ENCODE peak calls at places on chromosomes 6 and 20, in seven cellular contexts. F is A549, Y is endothelial cell of umbilical vein, I is HCT116, U is HepG2, K is SK-N-SH, R is GM12878. E is an unnamed sample.

GRCh38 chr6:116215414-116215813 is 38.5 kb downstream of the TSPYL4 start:
- DNase-seq in F (no peak), Y (no peak), I (no peak), U (no peak), K (no peak), R (no peak), E (peak)

GRCh38 chr20:54172856-54173652 is 732 bp downstream of the CYP24A1 start:
- DNase-seq in F (no peak), Y (no peak), I (no peak), U (no peak), K (peak), R (no peak), E (no peak)

GRCh38 chr6:61682562-61682961 is 603.5 kb downstream of the KHDRBS2 start:
- DNase-seq in F (no peak), Y (no peak), I (no peak), U (no peak), K (no peak), R (no peak), E (no peak)

GRCh38 chr6:130961148-130961547 is 101.9 kb downstream of the EPB41L2 start:
- DNase-seq in F (no peak), Y (no peak), I (no peak), U (no peak), K (no peak), R (peak), E (no peak)

GRCh38 chr6:149128489-149129145 is 188.9 kb upstream of the TAB2 start:
- DNase-seq in F (no peak), Y (peak), I (no peak), U (no peak), K (no peak), R (no peak), E (no peak)

GRCh38 chr6:133184798-133185380 is 56.3 kb upstream of the EYA4 start:
- DNase-seq in F (peak), Y (peak), I (no peak), U (no peak), K (no peak), R (no peak), E (peak)

GRCh38 chr20:44057698-44058675 is 129.0 kb downstream of the JPH2 start:
- DNase-seq in F (no peak), Y (no peak), I (no peak), U (no peak), K (no peak), R (no peak), E (no peak)

GRCh38 chr6:99185525-99185924 is 163.9 kb downstream of the FAXC start:
- DNase-seq in F (no peak), Y (no peak), I (no peak), U (no peak), K (no peak), R (no peak), E (no peak)

GRCh38 chr20:62282877-62283503 is 19.8 kb upstream of the ADRM1 start:
- DNase-seq in F (no peak), Y (no peak), I (no peak), U (no peak), K (no peak), R (no peak), E (no peak)

GRCh38 chr6:153090241-153090930 is 40.7 kb downstream of the RGS17 start:
- DNase-seq in F (no peak), Y (peak), I (peak), U (no peak), K (no peak), R (no peak), E (no peak)

GRCh38 chr20:37518606-37519507 is 2.2 kb upstream of the NNAT start:
- DNase-seq in F (no peak), Y (peak), I (no peak), U (no peak), K (no peak), R (no peak), E (no peak)

GRCh38 chr20:25600632-25601031 is 15.3 kb upstream of the NINL start:
- DNase-seq in F (no peak), Y (no peak), I (no peak), U (peak), K (no peak), R (no peak), E (no peak)

GRCh38 chr6:57040011-57040410 is 6.5 kb upstream of the KIAA1586 start:
- DNase-seq in F (peak), Y (no peak), I (peak), U (no peak), K (peak), R (no peak), E (peak)

GRCh38 chr6:2124260-2124709 is 121.1 kb downstream of the GMDS start:
- DNase-seq in F (no peak), Y (peak), I (no peak), U (no peak), K (no peak), R (no peak), E (no peak)

GRCh38 chr20:7855545-7855944 is 84.7 kb downstream of the HAO1 start:
- DNase-seq in F (no peak), Y (no peak), I (no peak), U (no peak), K (no peak), R (no peak), E (no peak)

GRCh38 chr20:58145506-58146080 is 82.9 kb downstream of the ANKRD60 start:
- DNase-seq in F (no peak), Y (no peak), I (no peak), U (no peak), K (no peak), R (no peak), E (no peak)

GRCh38 chr20:63974402-63975200 is 4.8 kb downstream of the SAMD10 start:
- DNase-seq in F (no peak), Y (no peak), I (no peak), U (no peak), K (peak), R (no peak), E (no peak)

GRCh38 chr20:63972312-63973159 is 2.8 kb upstream of the ZNF512B start:
- DNase-seq in F (no peak), Y (peak), I (no peak), U (peak), K (peak), R (no peak), E (no peak)

GRCh38 chr20:63973160-63973479 is 3.4 kb upstream of the ZNF512B start:
- DNase-seq in F (no peak), Y (no peak), I (no peak), U (no peak), K (no peak), R (no peak), E (no peak)

GRCh38 chr20:63970714-63971431 is 1.1 kb upstream of the ZNF512B start:
- DNase-seq in F (no peak), Y (no peak), I (no peak), U (no peak), K (no peak), R (no peak), E (no peak)

GRCh38 chr20:63973636-63974401 is 4.1 kb upstream of the ZNF512B start:
- DNase-seq in F (peak), Y (peak), I (peak), U (peak), K (peak), R (no peak), E (peak)
- TF ChIP-seq MAX in F (peak), Y (peak), I (no peak), U (peak), K (peak), R (no peak), E (peak)

DNA sequence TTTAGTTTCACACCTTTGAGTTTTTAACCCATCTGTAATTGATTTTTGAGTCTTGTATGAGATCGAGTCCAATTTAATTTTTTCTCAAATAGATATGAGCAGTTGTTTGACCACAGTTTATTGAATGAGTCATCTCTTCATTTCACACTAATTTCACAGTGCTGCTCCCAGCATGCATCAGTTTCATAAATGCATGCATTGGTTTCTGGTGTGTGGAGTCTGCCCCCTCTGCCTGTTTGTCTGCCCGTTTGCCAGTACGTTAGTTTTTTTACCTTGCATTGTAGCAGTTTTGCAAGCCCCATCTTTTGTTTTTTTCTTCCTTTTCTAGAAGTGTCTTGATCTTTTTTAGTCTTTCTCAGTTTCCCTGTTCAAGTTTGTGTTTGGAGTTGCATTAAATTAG is 11.9 kb downstream of the SLX4IP start:
- DNase-seq in F (peak), Y (peak), I (peak), U (peak), K (peak), R (peak), E (peak)
- H3K4me3 ChIP-seq in F (no peak), Y (no peak), I (peak), U (no peak), K (peak), R (peak), E (peak)

DNA sequence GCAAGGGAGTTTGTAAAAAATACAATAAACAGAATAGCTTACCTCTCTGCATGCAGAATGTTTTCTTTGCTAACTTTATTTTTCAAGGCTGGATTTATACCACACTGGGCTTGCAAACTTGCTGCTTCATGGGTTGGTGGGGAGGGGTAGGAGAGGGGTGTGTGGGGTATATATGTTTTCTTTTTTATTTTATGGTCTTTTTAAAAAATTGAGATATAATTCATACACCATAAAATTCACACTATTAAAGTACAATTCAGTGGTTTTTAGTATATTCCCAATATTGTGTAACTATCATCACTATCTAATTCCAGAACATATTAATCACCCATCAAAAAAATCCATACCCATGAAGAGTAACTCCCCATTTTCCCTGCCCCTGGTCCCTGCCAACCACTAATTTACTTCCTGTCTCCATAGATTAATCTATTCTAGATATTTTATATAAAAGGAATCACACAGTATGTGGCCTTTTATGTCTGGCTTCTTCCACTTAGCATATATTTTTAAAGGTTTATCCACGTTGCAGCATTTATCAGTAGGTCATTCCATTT is 14.3 kb upstream of the TRPC4AP start:
- DNase-seq in F (no peak), Y (no peak), I (no peak), U (no peak), K (no peak), R (no peak), E (no peak)
- TF ChIP-seq MAX in F (no peak), Y (no peak), I (no peak), U (no peak), K (no peak), R (no peak), E (no peak)

DNA sequence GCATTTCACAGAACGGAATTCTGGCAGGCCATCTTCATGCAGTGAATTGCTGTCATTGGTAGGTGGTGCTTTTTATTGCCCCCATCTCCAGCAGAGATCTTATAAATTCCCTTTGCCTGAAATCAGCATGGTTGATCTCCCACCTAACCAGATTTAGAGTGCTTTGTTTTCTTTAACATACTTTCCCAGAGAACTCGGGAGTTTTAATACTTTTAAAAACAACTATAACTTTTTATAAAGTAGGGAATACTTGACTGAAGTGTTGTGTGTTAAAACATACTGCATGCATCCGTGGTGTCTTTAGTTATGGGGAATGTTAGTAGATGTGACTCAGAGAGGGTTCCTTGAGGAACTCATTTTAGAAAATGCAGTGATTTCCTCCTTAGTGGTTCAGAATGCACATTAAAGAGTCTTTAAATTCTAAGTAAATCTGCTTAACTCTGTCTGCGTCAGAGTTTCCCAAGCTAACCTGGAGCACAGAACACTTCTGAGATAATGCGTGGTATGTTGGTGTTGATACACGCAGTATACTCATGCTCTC is 54.9 kb downstream of the AKAP12 start:
- DNase-seq in F (no peak), Y (no peak), I (no peak), U (no peak), K (no peak), R (no peak), E (no peak)
- H3K4me3 ChIP-seq in F (no peak), Y (no peak), I (no peak), U (no peak), K (no peak), R (no peak), E (no peak)

GRCh38 chr6:48658910-48659309 is 547.9 kb upstream of the PTCHD4 start:
- DNase-seq in F (no peak), Y (no peak), I (no peak), U (no peak), K (no peak), R (no peak), E (no peak)

GRCh38 chr6:48670546-48670945 is 559.5 kb upstream of the PTCHD4 start:
- DNase-seq in F (no peak), Y (no peak), I (no peak), U (no peak), K (no peak), R (no peak), E (no peak)

GRCh38 chr6:48667797-48668196 is 556.8 kb upstream of the PTCHD4 start:
- DNase-seq in F (no peak), Y (no peak), I (no peak), U (no peak), K (no peak), R (no peak), E (no peak)

GRCh38 chr6:48664850-48665249 is 553.9 kb upstream of the PTCHD4 start:
- DNase-seq in F (no peak), Y (no peak), I (no peak), U (no peak), K (no peak), R (no peak), E (no peak)
- TF ChIP-seq MAX in F (no peak), Y (no peak), I (no peak), U (no peak), K (no peak), R (no peak), E (no peak)

DNA sequence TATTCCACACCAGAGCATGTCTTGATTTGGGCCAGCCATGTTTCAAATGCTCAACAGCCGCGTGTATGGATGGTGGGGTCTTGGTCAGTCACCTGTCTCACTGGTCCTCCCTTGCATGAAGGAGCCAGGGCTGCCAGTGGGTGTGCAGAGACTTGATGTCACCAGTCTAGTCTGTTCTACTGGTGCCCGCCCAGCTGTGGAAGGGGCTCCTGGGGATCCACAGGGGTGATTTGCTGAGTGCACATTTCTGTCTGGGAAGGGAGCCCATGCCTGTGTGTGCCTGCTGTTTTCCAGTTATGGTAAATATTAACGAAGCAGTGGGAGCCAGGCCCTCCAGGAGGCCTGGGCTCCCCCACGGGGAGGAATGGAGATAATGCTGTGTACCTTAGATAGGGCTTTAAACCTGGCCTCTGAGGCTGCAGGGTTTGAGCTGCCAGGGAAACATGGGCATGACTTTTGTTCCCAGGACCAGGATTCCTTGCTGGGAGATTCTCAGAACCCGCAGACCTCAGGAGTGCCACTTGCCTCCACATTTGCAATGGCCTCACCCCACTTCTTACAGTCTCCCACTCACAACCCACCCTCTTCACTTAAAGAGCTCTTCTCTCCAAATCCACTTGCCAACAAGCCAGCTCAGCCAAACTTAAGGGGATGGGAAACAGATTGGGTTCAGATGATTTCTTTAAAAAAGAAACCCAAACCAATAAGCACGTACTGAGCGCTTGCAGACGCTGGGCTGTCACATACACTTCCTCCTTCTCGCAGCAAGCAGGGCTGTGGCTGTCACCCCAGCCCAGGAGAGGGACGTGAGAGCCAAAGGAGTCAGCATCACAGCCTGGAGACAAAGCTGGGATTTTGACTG is 54.1 kb downstream of the VEGFA start:
- DNase-seq in F (no peak), Y (no peak), I (no peak), U (peak), K (no peak), R (no peak), E (peak)
- H3K4me3 ChIP-seq in F (no peak), Y (no peak), I (no peak), U (no peak), K (no peak), R (no peak), E (no peak)

GRCh38 chr6:128599036-128599435 is 78.6 kb upstream of the PTPRK start:
- DNase-seq in F (no peak), Y (no peak), I (no peak), U (no peak), K (no peak), R (no peak), E (no peak)

GRCh38 chr6:128598561-128598960 is 78.2 kb upstream of the PTPRK start:
- DNase-seq in F (no peak), Y (no peak), I (peak), U (no peak), K (no peak), R (no peak), E (no peak)

GRCh38 chr6:128597956-128598355 is 77.6 kb upstream of the PTPRK start:
- DNase-seq in F (no peak), Y (no peak), I (no peak), U (no peak), K (no peak), R (no peak), E (no peak)

GRCh38 chr6:128601060-128601459 is 80.7 kb upstream of the PTPRK start:
- DNase-seq in F (no peak), Y (peak), I (no peak), U (no peak), K (no peak), R (no peak), E (peak)

DNA sequence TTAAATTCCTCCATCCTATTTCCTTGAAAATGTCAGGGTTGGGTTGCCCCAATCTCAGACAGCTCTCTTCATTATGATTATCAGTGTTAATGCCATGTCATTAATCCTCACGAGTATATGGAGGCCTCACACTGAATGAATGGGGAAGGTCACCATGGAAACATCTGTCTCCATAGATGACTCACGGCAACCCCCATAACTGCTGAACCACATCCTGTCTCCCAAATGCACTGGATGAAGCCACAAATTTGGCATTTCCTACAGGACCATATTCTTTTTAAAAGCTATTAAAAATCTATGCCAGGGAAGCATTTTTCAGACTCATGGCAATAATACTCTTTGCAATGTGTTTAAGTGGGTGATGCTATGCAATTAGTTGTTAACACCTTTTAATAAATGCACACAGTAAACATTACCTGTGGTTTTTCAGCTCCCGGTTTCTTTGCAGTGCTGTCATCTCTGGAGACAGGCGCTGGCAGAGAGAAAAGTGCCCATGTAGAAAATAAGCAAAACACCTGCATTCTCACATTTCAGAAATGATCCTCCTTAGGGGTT is 80.1 kb upstream of the PTPRK start:
- DNase-seq in F (peak), Y (peak), I (no peak), U (no peak), K (peak), R (peak), E (peak)
- TF ChIP-seq MAX in F (no peak), Y (no peak), I (no peak), U (no peak), K (peak), R (no peak), E (no peak)

GRCh38 chr6:84258268-84258667 is 30.8 kb upstream of the CEP162 start:
- DNase-seq in F (no peak), Y (no peak), I (no peak), U (no peak), K (peak), R (no peak), E (no peak)
- H3K4me3 ChIP-seq in F (no peak), Y (no peak), I (no peak), U (no peak), K (no peak), R (no peak), E (no peak)

E was measured in NB4.